ENCODE peak calls at places on chromosome X, in six cellular contexts. O, T, M, Q, D and W are unnamed samples.

GRCh38 chrX:54427837-54428424 is 12.3 kb upstream of the TSR2 start:
- DNase-seq in O (no peak), T (no peak), M (no peak), Q (no peak), D (no peak), W (no peak)

GRCh38 chrX:22105231-22105630 is 73.1 kb downstream of the PHEX start:
- DNase-seq in O (no peak), T (no peak), M (no peak), Q (no peak), D (peak; percentile 28), W (no peak)

GRCh38 chrX:103211012-103211715 is 3.7 kb upstream of the BEX4 start:
- DNase-seq in O (no peak), T (peak; percentile 35), M (peak; percentile 37), Q (peak; percentile 63), D (peak; percentile 21), W (peak; percentile 36)

GRCh38 chrX:129831486-129831885 is 12.2 kb downstream of the ZDHHC9 start:
- DNase-seq in O (no peak), T (no peak), M (peak; percentile 19), Q (peak; percentile 52), D (no peak), W (no peak)

GRCh38 chrX:50697691-50698090 is 116.3 kb downstream of the SHROOM4 start:
- DNase-seq in O (no peak), T (no peak), M (no peak), Q (no peak), D (no peak), W (no peak)

GRCh38 chrX:109624022-109624421 is 950 bp downstream of the KCNE5 start:
- DNase-seq in O (no peak), T (no peak), M (no peak), Q (no peak), D (no peak), W (no peak)

GRCh38 chrX:3815896-3816664 is 102.6 kb upstream of the PRKX start:
- DNase-seq in O (peak; percentile 83), T (peak; percentile 27), M (peak; percentile 4), Q (peak; percentile 48), D (peak; percentile 53), W (no peak)

GRCh38 chrX:154010330-154011087 is 9.2 kb downstream of the IRAK1 start:
- DNase-seq in O (no peak), T (no peak), M (no peak), Q (no peak), D (no peak), W (no peak)

GRCh38 chrX:96752776-96753175 is 68.1 kb downstream of the DIAPH2 start:
- DNase-seq in O (no peak), T (no peak), M (no peak), Q (no peak), D (no peak), W (no peak)

GRCh38 chrX:36431819-36432218 is 512.3 kb downstream of the CFAP47 start:
- DNase-seq in O (no peak), T (no peak), M (no peak), Q (no peak), D (no peak), W (no peak)

GRCh38 chrX:74890676-74891430 is 34.4 kb downstream of the NEXMIF start:
- DNase-seq in O (no peak), T (no peak), M (no peak), Q (no peak), D (no peak), W (no peak)

GRCh38 chrX:1334854-1335253 is 1.7 kb upstream of the IL3RA start:
- DNase-seq in O (no peak), T (no peak), M (no peak), Q (no peak), D (no peak), W (no peak)

GRCh38 chrX:101430457-101431078 is 22.5 kb downstream of the HNRNPH2 start:
- DNase-seq in O (no peak), T (no peak), M (no peak), Q (no peak), D (no peak), W (no peak)
- H3K4me3 ChIP-seq in O (no peak overlapping the region), T (no peak overlapping the region), M (no peak overlapping the region), Q (no peak overlapping the region), D (no peak overlapping the region), W (no peak overlapping the region)

GRCh38 chrX:52270453-52271116 is 85.9 kb downstream of the MAGED4 start:
- DNase-seq in O (no peak), T (no peak), M (no peak), Q (no peak), D (no peak), W (no peak)
- H3K4me3 ChIP-seq in O (no peak overlapping the region), T (no peak overlapping the region), M (no peak overlapping the region), Q (no peak overlapping the region), D (no peak overlapping the region), W (no peak overlapping the region)

DNA sequence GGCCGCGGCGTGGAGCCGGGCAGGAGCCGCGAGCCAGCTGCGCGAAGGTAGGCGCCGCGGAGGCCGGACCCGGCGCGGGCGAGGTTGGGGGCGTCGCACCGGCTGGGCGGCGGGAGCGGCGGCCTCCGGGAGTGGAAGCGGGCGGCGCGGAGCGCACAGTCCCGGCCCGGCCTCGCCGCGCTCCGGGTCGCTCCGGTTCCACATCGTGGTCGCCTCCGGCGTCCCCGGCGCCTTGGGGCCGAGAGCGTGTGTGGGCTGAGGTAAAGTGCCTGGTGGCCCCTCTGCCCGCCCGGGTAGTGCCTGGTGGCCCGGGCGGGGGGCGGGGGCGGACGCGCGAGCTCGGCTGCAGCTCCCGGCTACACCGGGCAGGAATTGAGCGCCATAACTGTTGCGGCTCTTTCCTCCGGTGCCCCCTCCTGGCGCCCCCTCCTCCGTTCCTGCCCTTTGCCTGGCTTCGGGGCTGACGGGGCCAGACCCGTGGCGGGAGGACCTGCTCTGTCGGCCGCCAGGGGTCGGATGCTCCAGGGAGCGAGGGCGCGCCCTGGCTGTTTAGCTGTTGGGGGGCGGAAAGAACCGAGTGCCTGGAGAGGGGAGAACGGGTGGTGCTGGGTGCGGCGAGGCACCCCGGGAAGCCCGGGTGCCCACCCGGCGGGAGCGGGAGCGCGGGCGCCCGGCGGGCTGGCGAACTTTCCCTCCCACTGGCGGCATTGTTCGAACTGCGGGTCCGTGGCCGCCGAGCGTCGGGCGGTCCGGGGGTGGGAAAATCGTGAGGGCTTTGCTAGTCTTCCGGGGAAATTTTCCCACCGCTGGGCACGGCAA is 661 bp downstream of the JADE3 start:
- DNase-seq in O (peak; percentile 74), T (no peak), M (no peak), Q (peak; percentile 82), D (peak; percentile 23), W (peak; percentile 21)
- H3K4me3 ChIP-seq in O (peak overlapping the region; percentile 60), T (peak overlapping the region; percentile 39), M (peak overlapping the region; percentile 56), Q (peak overlapping the region; percentile 66), D (peak overlapping the region; percentile 63), W (peak overlapping the region; percentile 59)

DNA sequence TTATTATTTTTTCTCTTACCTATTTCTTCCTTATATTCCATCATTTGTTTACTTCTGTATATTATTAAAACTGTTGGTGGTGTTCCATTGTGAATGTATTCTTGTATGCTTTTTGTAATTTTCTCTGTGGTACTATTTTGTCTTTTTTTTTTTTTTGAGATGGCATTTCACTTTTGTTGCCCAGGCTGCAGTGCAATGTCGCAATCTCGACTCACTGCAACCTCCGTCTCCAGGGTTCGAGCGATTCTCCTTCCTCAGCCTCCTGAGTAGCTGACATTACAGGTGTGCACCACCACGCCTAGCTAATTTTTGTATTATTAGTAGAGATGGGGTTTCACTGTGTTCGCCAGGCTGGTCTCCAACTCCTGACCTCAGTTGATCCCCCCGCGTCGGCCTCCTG is 8.6 kb downstream of the KDM6A start:
- DNase-seq in O (no peak), T (no peak), M (no peak), Q (no peak), D (no peak), W (no peak)
- H3K4me3 ChIP-seq in O (no peak overlapping the region), T (no peak overlapping the region), M (no peak overlapping the region), Q (no peak overlapping the region), D (no peak overlapping the region), W (no peak overlapping the region)

DNA sequence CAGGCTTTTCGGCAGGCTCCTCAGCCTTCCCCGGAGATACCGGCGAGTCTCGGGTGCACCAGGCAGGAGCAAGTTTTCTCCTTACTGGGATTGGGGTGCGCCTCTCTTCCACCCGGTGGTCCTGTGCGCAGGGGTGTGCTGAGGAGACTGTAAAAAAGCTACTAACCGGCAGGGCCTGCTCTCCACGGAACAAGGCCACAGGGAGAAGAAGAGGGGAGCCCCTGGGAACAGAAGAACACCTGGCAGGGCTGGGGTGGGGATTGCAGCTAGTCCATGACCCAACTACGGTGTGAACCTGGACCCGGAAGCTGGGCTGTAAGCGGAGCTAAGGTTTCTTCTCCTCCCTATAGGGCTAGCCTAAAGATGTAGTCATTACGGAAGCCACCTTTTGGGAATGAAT is 17.7 kb upstream of the ZIC3 start:
- DNase-seq in O (no peak), T (no peak), M (no peak), Q (no peak), D (no peak), W (no peak)
- H3K4me3 ChIP-seq in O (no peak overlapping the region), T (no peak overlapping the region), M (no peak overlapping the region), Q (peak overlapping the region; percentile 37), D (no peak overlapping the region), W (no peak overlapping the region)

GRCh38 chrX:20720954-20721626 is 454.4 kb upstream of the RPS6KA3 start:
- DNase-seq in O (no peak), T (no peak), M (no peak), Q (no peak), D (no peak), W (no peak)
- H3K4me3 ChIP-seq in O (no peak overlapping the region), T (no peak overlapping the region), M (no peak overlapping the region), Q (no peak overlapping the region), D (no peak overlapping the region), W (no peak overlapping the region)

DNA sequence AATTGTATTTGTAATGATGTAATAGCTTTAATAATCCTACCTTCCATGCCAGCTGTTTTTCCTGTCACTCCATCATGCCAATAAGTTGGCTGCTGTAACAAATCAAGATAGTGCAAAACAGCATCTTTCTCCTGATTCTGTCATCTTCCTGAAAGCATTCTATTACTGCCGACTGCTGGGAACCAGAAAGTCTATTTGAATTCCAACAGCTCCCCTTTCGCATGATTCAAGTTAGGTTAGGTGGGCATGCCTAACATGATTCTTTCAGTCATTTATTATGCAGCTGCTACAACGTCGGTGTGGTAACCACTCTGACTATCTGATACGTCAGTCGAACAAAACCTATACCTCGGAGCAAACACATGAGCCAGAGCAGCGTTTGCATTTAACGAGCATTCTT is 127.9 kb upstream of the DMD start:
- DNase-seq in O (no peak), T (no peak), M (no peak), Q (peak; percentile 8), D (no peak), W (no peak)
- H3K4me3 ChIP-seq in O (no peak overlapping the region), T (no peak overlapping the region), M (no peak overlapping the region), Q (no peak overlapping the region), D (peak overlapping the region; percentile 21), W (no peak overlapping the region)

DNA sequence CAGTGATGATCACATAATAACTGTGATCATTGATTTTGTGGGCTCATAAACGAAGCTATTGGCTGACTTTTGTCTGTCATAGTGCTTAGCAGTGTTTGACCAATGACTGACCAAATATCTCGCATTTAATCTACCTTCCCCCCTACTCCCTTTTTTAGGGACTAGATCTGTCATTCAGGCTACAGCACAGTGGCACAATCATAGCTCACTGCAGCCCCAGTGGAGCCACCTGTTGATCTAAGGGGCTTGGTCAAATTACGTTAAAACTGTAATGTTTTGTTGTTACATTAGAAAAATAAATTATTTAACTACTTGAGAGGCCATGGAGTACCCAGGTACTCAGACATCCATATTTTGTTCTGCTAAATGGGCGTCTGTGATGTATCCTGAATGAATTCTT is 1.5 kb downstream of the FUNDC2 start:
- DNase-seq in O (no peak), T (no peak), M (no peak), Q (peak; percentile 4), D (no peak), W (no peak)
- H3K4me3 ChIP-seq in O (peak overlapping the region; percentile 58), T (peak overlapping the region; percentile 90), M (peak overlapping the region; percentile 63), Q (peak overlapping the region; percentile 75), D (no peak overlapping the region), W (peak overlapping the region; percentile 84)